ENCODE peak calls at places on chromosomes 6 and 20, in four cellular contexts. One of them, this sample, is unnamed.

GRCh38 chr20:10565922-10566897 is 107.6 kb downstream of the JAG1 start:
- DNase-seq in pancreas: no peak
- DNase-seq in fibroblast of lung: no peak
- DNase-seq in astrocyte: no peak
- DNase-seq in this sample: no peak

GRCh38 chr20:8757146-8757545 is 311.7 kb upstream of the PLCB4 start:
- DNase-seq in pancreas: no peak
- DNase-seq in fibroblast of lung: peak; percentile 84
- DNase-seq in astrocyte: peak; percentile 80
- DNase-seq in this sample: no peak

GRCh38 chr6:46626228-46626909 is 26.2 kb downstream of the CYP39A1 start:
- DNase-seq in pancreas: no peak
- DNase-seq in fibroblast of lung: no peak
- DNase-seq in astrocyte: no peak
- DNase-seq in this sample: no peak

GRCh38 chr6:130872250-130873095 is 45.3 kb downstream of the SMLR1 start:
- DNase-seq in pancreas: peak; percentile 41
- DNase-seq in fibroblast of lung: peak; percentile 25
- DNase-seq in astrocyte: peak; percentile 6
- DNase-seq in this sample: peak; percentile 66

GRCh38 chr6:79631800-79632172 is 657 bp downstream of the SH3BGRL2 start:
- DNase-seq in pancreas: no peak
- DNase-seq in fibroblast of lung: no peak
- DNase-seq in astrocyte: no peak
- DNase-seq in this sample: no peak

GRCh38 chr6:106927531-106928398 is 46.8 kb downstream of the CD24 start:
- DNase-seq in pancreas: peak; percentile 55
- DNase-seq in fibroblast of lung: peak; percentile 34
- DNase-seq in astrocyte: peak; percentile 29
- DNase-seq in this sample: peak; percentile 23

GRCh38 chr20:20956586-20956985 is 149.6 kb downstream of the LINC00237 start:
- DNase-seq in pancreas: no peak
- DNase-seq in fibroblast of lung: no peak
- DNase-seq in astrocyte: no peak
- DNase-seq in this sample: no peak

GRCh38 chr20:39993737-39994136 is 695.3 kb downstream of the MAFB start:
- DNase-seq in pancreas: no peak
- DNase-seq in fibroblast of lung: no peak
- DNase-seq in astrocyte: no peak
- DNase-seq in this sample: peak; percentile 18

GRCh38 chr6:85185977-85186376 is 263.9 kb upstream of the NT5E start:
- DNase-seq in pancreas: no peak
- DNase-seq in fibroblast of lung: no peak
- DNase-seq in astrocyte: no peak
- DNase-seq in this sample: no peak

GRCh38 chr6:77290798-77291197 is 172.5 kb downstream of the HTR1B start:
- DNase-seq in pancreas: no peak
- DNase-seq in fibroblast of lung: no peak
- DNase-seq in astrocyte: no peak
- DNase-seq in this sample: no peak

GRCh38 chr6:105985816-105986632 is 100.1 kb upstream of the PRDM1 start:
- DNase-seq in pancreas: no peak
- DNase-seq in fibroblast of lung: peak; percentile 44
- DNase-seq in astrocyte: no peak
- DNase-seq in this sample: no peak

GRCh38 chr6:11938285-11938890 is 73.7 kb upstream of the HIVEP1 start:
- DNase-seq in pancreas: peak; percentile 22
- DNase-seq in fibroblast of lung: peak; percentile 18
- DNase-seq in astrocyte: no peak
- DNase-seq in this sample: no peak

GRCh38 chr20:49276895-49277785 is 717 bp downstream of the ZNFX1 start:
- DNase-seq in pancreas: peak; percentile 57
- DNase-seq in fibroblast of lung: no peak
- DNase-seq in astrocyte: no peak
- DNase-seq in this sample: peak; percentile 39

GRCh38 chr20:36408219-36408618 is 102.1 kb downstream of the DLGAP4 start:
- DNase-seq in pancreas: no peak
- DNase-seq in fibroblast of lung: no peak
- DNase-seq in astrocyte: no peak
- DNase-seq in this sample: peak; percentile 19

GRCh38 chr6:62903263-62903662 is 308.0 kb upstream of the FKBP1C start:
- DNase-seq in pancreas: no peak
- DNase-seq in fibroblast of lung: no peak
- DNase-seq in astrocyte: no peak
- DNase-seq in this sample: no peak

GRCh38 chr6:14282326-14282725 is 164.8 kb downstream of the CD83 start:
- DNase-seq in pancreas: no peak
- DNase-seq in fibroblast of lung: no peak
- DNase-seq in astrocyte: no peak
- DNase-seq in this sample: no peak

GRCh38 chr6:75409928-75410327 is 83.7 kb downstream of the FILIP1 start:
- DNase-seq in pancreas: no peak
- DNase-seq in fibroblast of lung: peak; percentile 60
- DNase-seq in astrocyte: peak; percentile 43
- DNase-seq in this sample: no peak

GRCh38 chr6:136962661-136963060 is 40.6 kb downstream of the SLC35D3 start:
- DNase-seq in pancreas: peak; percentile 23
- DNase-seq in fibroblast of lung: no peak
- DNase-seq in astrocyte: no peak
- DNase-seq in this sample: peak; percentile 56

GRCh38 chr20:35279040-35279439 is 1.1 kb upstream of the MMP24OS start:
- DNase-seq in pancreas: no peak
- DNase-seq in fibroblast of lung: no peak
- DNase-seq in astrocyte: no peak
- DNase-seq in this sample: no peak

GRCh38 chr6:139765825-139766285 is 391.4 kb upstream of the CITED2 start:
- DNase-seq in pancreas: no peak
- DNase-seq in fibroblast of lung: peak; percentile 70
- DNase-seq in astrocyte: peak; percentile 63
- DNase-seq in this sample: no peak

GRCh38 chr6:6815732-6816131 is 227.2 kb downstream of the LY86 start:
- DNase-seq in pancreas: no peak
- DNase-seq in fibroblast of lung: peak; percentile 13
- DNase-seq in astrocyte: no peak
- DNase-seq in this sample: no peak

GRCh38 chr6:96604420-96604819 is 41.5 kb downstream of the FHL5 start:
- DNase-seq in pancreas: no peak
- DNase-seq in fibroblast of lung: no peak
- DNase-seq in astrocyte: no peak
- DNase-seq in this sample: no peak

GRCh38 chr6:84263557-84263956 is 36.1 kb upstream of the CEP162 start:
- DNase-seq in pancreas: no peak
- DNase-seq in fibroblast of lung: no peak
- DNase-seq in astrocyte: no peak
- DNase-seq in this sample: no peak

GRCh38 chr6:165811512-165811911 is 148.5 kb upstream of the PDE10A start:
- DNase-seq in pancreas: no peak
- DNase-seq in fibroblast of lung: no peak
- DNase-seq in astrocyte: no peak
- DNase-seq in this sample: no peak

GRCh38 chr20:58883243-58883691 is 30.8 kb downstream of the GNAS start:
- DNase-seq in pancreas: no peak
- DNase-seq in fibroblast of lung: peak; percentile 71
- DNase-seq in astrocyte: peak; percentile 65
- DNase-seq in this sample: no peak

GRCh38 chr6:14117158-14118090 is at the start of gene CD83:
- DNase-seq in pancreas: peak; percentile 77
- DNase-seq in fibroblast of lung: peak; percentile 51
- DNase-seq in astrocyte: peak; percentile 21
- DNase-seq in this sample: peak; percentile 34

GRCh38 chr20:19835533-19836222 is 77.6 kb downstream of the RIN2 start:
- DNase-seq in pancreas: no peak
- DNase-seq in fibroblast of lung: no peak
- DNase-seq in astrocyte: no peak
- DNase-seq in this sample: peak; percentile 68

GRCh38 chr20:61973515-61974356 is 91.9 kb downstream of the TAF4 start:
- DNase-seq in pancreas: no peak
- DNase-seq in fibroblast of lung: no peak
- DNase-seq in astrocyte: no peak
- DNase-seq in this sample: no peak

GRCh38 chr6:157181649-157182048 is 141.7 kb downstream of the TMEM242 start:
- DNase-seq in pancreas: no peak
- DNase-seq in fibroblast of lung: no peak
- DNase-seq in astrocyte: no peak
- DNase-seq in this sample: no peak

GRCh38 chr6:56862415-56863175 is 92.3 kb upstream of the BEND6 start:
- DNase-seq in pancreas: no peak
- DNase-seq in fibroblast of lung: peak; percentile 68
- DNase-seq in astrocyte: peak; percentile 63
- DNase-seq in this sample: no peak

GRCh38 chr6:83633149-83633548 is 75.8 kb downstream of the SNAP91 start:
- DNase-seq in pancreas: no peak
- DNase-seq in fibroblast of lung: no peak
- DNase-seq in astrocyte: no peak
- DNase-seq in this sample: no peak

GRCh38 chr6:56528412-56528841 is 114.3 kb downstream of the DST start:
- DNase-seq in pancreas: no peak
- DNase-seq in fibroblast of lung: peak; percentile 99
- DNase-seq in astrocyte: peak; percentile 99
- DNase-seq in this sample: no peak

DNA sequence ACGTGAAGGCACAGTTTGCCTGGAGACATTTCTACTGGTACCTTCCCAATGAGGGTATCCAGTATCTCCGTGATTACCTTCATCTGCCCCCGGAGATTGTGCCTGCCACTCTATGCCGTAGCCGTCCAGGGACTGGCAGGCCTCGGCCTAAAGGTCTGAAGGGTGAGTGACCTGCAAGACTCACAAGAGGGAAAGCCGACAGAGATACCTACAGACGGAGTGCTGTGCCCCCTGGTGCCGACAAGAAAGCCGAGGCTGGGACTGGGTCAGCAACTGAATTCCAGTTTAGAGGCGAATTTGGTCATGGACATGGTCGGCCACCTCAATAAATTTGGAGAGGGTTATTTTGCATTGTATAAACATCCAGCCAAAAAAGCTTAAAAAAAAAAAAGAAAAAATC is 420.3 kb upstream of the FLRT3 start:
- DNase-seq in pancreas: no peak
- DNase-seq in fibroblast of lung: no peak
- DNase-seq in astrocyte: no peak
- DNase-seq in this sample: no peak
- TF ChIP-seq CTCF in pancreas: no peak
- TF ChIP-seq CTCF in fibroblast of lung: no peak
- TF ChIP-seq CTCF in astrocyte: no peak
- TF ChIP-seq CTCF in this sample: no peak

GRCh38 chr20:63641792-63642517 is 11.3 kb downstream of the STMN3 start:
- DNase-seq in pancreas: peak; percentile 93
- DNase-seq in fibroblast of lung: peak; percentile 68
- DNase-seq in astrocyte: peak; percentile 46
- DNase-seq in this sample: peak; percentile 86

GRCh38 chr20:63643499-63643898 is 9.7 kb downstream of the STMN3 start:
- DNase-seq in pancreas: no peak
- DNase-seq in fibroblast of lung: no peak
- DNase-seq in astrocyte: no peak
- DNase-seq in this sample: no peak

GRCh38 chr20:63643966-63644365 is 9.3 kb downstream of the STMN3 start:
- DNase-seq in pancreas: no peak
- DNase-seq in fibroblast of lung: no peak
- DNase-seq in astrocyte: no peak
- DNase-seq in this sample: no peak

GRCh38 chr20:63641146-63641791 is 12.0 kb downstream of the STMN3 start:
- DNase-seq in pancreas: no peak
- DNase-seq in fibroblast of lung: no peak
- DNase-seq in astrocyte: no peak
- DNase-seq in this sample: peak; percentile 48

DNA sequence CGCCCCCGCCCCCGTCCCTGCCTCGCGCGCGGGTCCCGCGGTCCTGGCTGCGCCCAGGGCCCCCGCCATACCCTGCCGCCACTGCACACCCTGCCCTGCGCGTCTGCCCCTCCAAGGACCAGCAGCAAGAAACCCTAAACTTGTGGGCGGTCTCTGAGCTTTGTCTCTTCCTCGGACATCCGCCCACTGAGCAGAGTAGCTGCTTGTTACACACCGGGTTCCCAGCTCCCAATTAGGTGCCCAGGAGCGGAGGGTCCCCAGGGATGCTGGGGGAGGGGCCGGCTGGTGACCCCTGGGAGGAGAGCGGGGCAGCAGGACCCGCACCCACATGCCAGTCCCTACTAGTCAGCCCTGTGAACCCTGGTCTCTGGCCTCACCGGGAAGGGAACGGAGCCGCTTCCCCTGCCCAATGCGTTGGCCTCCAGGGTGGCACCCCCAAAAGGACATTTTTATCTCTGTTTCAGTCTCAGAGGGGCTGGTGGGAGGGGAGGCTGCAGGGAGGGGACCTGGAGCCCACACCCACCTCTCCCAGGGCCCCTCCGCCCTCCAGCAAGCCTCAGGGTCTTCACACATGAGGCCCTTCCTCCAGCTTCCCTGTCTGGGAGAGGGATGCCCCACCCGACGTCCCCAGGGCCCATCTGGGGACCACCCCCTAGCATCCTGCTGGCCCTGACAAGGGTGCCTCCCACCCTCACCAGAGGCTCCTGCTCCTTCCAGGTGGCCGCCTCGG is 10.5 kb downstream of the STMN3 start:
- DNase-seq in pancreas: peak; percentile 58
- DNase-seq in fibroblast of lung: no peak
- DNase-seq in astrocyte: no peak
- DNase-seq in this sample: no peak
- H3K4me3 ChIP-seq in pancreas: peak overlapping the region; percentile 63
- H3K4me3 ChIP-seq in fibroblast of lung: no peak overlapping the region
- H3K4me3 ChIP-seq in astrocyte: peak overlapping the region; percentile 46
- H3K4me3 ChIP-seq in this sample: peak overlapping the region; percentile 55

DNA sequence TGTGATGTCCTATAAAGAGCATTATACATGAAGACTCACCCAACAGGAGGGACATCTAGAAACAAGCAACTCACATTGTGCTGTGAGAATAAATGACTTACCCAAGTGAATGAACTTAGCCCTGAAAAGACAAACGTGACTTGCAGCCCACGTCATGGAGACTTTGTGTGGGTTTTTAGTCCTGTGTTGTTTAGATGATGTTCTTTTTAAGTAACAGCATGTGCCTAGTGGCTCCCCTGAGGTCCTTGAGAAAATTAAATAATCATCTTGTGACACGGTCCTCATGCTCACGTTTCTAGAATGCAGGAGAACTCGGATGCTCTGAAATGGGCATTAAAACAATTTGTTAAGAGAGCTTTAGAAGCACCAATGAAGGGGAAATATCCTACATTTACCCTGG is 165.1 kb downstream of the SASH1 start:
- DNase-seq in pancreas: no peak
- DNase-seq in fibroblast of lung: peak; percentile 37
- DNase-seq in astrocyte: peak; percentile 39
- DNase-seq in this sample: no peak
- H3K27ac ChIP-seq in pancreas: no peak overlapping the region
- H3K27ac ChIP-seq in fibroblast of lung: peak overlapping the region; percentile 95
- H3K27ac ChIP-seq in astrocyte: peak overlapping the region; percentile 84
- H3K27ac ChIP-seq in this sample: peak overlapping the region; percentile 84

DNA sequence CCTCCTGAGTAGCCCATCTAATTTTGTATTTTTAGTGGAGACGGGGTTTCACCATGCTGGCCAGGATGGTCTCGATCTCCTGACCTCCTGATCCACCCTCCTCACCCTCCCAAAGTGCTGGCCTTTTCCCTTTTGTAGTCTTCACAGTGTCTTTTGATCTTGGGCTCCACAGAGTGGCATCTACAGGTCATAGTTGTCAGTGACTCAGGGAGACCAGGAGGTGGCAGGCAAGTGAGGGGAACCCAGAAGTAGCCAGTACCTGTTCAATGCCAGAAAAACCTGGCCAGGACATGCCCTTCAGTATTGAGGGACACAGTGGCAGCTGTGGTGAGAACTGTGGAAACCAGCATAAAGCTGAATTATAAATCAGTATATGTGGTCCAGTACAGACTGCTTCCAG is 19.6 kb downstream of the RPP21 start:
- DNase-seq in pancreas: no peak
- DNase-seq in fibroblast of lung: no peak
- DNase-seq in astrocyte: no peak
- DNase-seq in this sample: no peak
- TF ChIP-seq CTCF in pancreas: no peak
- TF ChIP-seq CTCF in fibroblast of lung: no peak
- TF ChIP-seq CTCF in astrocyte: no peak
- TF ChIP-seq CTCF in this sample: no peak